ENCODE peak calls at places on chromosomes 12 and 14, in four cellular contexts. X is breast epithelium, I is transverse colon, W is gastrocnemius medialis. C is an unnamed sample.

GRCh38 chr14:23061995-23062394 is 4.7 kb upstream of the CDH24 start:
- DNase-seq in W (no peak), I (peak), X (no peak), C (peak)

GRCh38 chr14:37223947-37224474 is 26.3 kb downstream of the MIPOL1 start:
- DNase-seq in X (no peak), W (no peak), I (no peak), C (no peak)

GRCh38 chr14:68468437-68469207 is 324.2 kb downstream of the ZFP36L1 start:
- DNase-seq in I (no peak), X (no peak), W (no peak), C (no peak)

GRCh38 chr12:68495666-68496065 is 115.0 kb upstream of the RAP1B start:
- DNase-seq in I (no peak), W (no peak), X (no peak), C (no peak)

GRCh38 chr12:59322473-59322872 is 273.4 kb upstream of the SLC16A7 start:
- DNase-seq in W (no peak), X (no peak), I (no peak), C (no peak)

GRCh38 chr14:72389200-72389599 is 457.0 kb downstream of the RGS6 start:
- DNase-seq in I (no peak), W (no peak), X (no peak), C (no peak)

GRCh38 chr14:103502877-103503276 is 19.8 kb downstream of the CKB start:
- DNase-seq in W (no peak), X (no peak), I (no peak), C (no peak)

GRCh38 chr14:50560929-50561280 is 960 bp downstream of the ATL1 start:
- DNase-seq in I (peak), X (peak), W (peak), C (peak)

GRCh38 chr12:152440-152839 is 61.5 kb downstream of the SLC6A12 start:
- DNase-seq in X (no peak), W (no peak), I (no peak), C (no peak)

GRCh38 chr12:46920503-46920902 is 94.7 kb upstream of the SLC38A4 start:
- DNase-seq in W (no peak), X (no peak), I (no peak), C (no peak)

GRCh38 chr14:87797001-87797400 is 196.0 kb downstream of the GALC start:
- DNase-seq in I (no peak), X (no peak), W (no peak), C (no peak)

DNA sequence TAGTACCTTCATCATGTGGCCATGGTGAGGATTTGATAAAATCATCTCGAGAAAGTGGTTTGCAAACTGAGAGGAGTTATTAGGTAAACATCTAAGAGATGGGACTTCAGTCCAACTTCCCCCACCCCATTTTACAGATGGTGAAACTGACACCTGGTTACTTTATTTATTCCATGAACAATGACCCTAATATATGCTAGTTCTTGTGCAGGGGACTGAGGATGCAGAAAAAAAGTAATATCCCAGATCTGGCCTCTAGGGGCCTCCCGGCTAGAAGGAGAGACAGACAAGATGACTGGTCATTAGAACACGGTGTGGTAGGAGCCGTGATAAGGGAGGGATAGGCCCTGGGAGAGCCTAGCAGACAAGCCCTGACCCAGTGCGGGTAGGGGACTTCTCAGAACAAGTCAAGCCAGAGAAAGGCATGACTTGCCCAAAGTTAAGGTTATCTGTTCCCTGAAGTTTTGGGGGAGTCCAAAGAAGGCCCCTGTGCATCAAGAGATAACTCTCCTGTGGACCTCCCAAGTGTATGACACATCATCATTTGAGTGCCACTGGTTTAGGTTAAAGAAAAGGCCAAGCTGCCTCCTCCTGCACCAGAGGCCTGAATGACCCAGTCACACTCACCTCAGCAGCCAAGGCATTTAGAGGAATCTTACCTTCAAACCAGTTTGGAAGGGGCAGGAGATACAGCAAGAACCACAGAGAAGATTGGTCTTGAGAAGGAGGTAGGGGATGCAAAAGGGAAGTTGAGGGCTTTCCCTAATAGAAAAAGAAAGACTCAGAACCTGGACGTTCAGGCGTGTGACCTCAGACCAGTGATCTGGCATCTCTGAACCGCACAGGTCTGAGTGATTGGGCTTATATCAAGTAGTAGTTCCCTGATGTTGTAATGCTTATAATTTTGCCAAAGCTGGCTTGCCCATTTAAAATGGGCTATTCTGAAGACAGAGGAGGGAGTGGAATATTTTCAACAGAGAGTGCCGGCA is 1.6 kb downstream of the CMKLR1 start:
- DNase-seq in W (no peak), I (no peak), X (no peak), C (peak)
- TF ChIP-seq POLR2A in W (no peak), I (peak), X (no peak), C (no peak)

GRCh38 chr12:52238206-52238840 is 5.3 kb downstream of the KRT7 start:
- DNase-seq in I (no peak), X (peak), W (no peak), C (no peak)
- TF ChIP-seq POLR2A in I (no peak), X (no peak), W (no peak), C (no peak)

DNA sequence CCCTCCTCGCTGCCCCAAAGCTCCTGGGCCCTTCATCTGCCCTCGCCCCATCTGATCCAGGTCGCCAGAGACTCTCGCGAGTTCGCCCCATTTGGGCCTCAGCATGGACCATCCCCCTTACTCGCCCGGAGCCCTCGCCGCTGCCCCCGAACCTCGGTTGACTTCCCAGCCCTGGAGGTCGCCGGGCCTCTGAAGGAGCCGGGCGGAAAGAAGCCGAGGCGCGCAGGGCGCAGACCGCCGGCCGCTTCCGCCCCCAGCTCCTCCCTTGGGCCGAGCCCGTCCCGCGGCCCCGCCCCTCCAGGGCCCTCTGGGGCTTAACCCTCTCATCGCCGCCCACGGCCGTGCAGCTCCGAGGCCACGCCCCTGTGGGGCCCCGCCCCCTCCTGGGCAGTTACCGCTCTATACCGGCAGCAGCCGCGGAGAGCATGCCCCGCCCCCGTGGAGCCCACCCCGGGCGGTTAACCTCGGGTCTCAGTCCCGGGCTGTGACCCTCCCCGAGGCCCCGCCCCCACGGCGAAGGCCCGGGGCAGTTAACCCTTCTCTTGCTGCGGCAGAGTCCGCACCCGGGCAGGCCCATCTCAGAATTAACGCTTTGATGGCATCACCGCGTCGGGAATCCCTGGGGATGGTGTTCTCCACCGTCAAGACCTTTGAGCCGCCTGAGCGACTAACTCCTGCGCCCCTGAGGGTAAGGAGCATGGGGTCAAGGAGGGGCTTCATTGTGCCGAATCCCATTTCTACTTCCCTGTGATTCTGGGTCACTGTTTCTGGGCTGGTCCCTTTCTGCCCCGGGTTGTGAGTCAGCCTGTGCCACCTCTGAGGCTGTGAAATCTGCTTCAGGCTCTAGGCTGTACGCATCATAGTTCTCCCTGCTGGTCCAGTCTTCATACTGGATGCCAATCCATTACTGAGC is at the start of gene SPSB2:
- DNase-seq in W (peak), I (peak), X (peak), C (peak)
- TF ChIP-seq POLR2A in W (peak), I (peak), X (no peak), C (peak)

DNA sequence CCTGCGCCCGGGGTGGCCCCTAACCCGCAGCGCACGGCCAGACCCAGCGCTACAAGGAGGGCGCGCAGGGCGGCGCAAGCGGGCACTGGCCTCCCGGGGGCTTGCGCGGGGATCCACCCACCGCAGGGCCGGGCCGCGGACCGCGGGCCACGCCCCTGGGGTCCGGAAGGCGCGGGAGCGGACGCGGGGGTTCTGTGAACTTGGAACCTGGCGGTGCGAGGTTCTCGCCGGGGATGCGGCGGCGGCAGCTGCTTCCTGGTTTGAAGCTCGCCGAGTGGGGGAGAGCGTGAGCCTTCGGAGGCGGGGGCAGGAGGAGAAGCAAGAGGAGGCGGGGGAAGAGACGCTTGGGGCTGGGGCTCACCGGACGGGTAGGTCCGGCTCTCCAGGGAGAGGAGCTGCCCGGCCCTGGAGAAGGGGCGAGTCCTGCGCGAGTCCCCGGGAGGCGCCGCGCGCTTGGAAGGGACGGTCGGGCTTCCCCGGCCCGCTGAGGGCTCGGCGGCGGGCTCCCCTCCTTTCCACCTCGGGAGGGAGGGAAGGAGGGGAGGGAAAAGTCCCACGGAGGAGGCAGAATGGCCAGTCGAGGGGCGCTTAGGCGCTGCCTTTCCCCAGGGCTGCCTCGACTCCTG is at the start of gene PRKCH:
- DNase-seq in X (peak), W (peak), I (peak), C (no peak)
- TF ChIP-seq POLR2A in X (no peak), W (peak), I (peak), C (no peak)

GRCh38 chr12:106071686-106072085 is 67.1 kb downstream of the NUAK1 start:
- DNase-seq in I (no peak), W (no peak), X (no peak), C (no peak)

GRCh38 chr12:106074361-106074705 is 64.4 kb downstream of the NUAK1 start:
- DNase-seq in I (no peak), X (no peak), W (no peak), C (no peak)

GRCh38 chr12:106072751-106073150 is 66.0 kb downstream of the NUAK1 start:
- DNase-seq in W (no peak), X (no peak), I (no peak), C (no peak)

GRCh38 chr12:106073179-106073578 is 65.6 kb downstream of the NUAK1 start:
- DNase-seq in I (no peak), X (no peak), W (no peak), C (no peak)

DNA sequence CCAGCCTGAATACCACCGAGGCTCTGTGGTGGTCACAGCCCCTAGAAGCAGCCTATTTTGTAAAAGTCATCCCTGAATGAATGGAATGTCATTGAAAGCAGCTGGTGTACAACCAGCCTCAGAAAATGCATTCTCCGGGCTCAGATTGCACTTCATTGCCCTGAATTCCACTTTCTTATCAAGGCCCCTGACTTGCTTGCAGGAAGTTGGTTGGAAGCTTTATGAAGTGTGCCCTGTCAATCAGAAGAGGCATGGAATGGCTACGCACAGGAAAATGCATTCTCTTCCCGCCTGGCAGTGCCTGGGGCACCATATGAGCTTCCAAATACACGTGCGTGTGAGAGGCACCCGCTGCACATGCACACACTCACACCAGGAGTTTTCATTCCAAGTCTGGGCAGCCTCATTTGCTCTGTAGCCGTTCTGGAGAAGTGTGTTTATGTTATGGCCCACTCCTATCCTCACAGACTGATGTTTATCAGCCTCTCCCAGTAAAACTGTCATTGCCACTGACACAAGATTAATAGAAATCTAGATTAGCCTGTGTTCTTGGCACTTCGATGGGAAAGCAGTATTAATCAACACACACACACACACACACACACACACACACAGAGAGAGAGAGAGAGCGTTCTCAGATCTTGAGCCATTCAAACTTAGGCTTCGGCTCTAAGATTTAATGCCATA is 63.9 kb downstream of the NUAK1 start:
- DNase-seq in X (no peak), I (no peak), W (no peak), C (no peak)
- TF ChIP-seq POLR2A in X (no peak), I (no peak), W (no peak), C (no peak)

GRCh38 chr12:2879853-2880252 is 2.8 kb downstream of the RHNO1 start:
- DNase-seq in W (no peak), X (no peak), I (no peak), C (no peak)

GRCh38 chr12:2877047-2877958 is at the start of the genes FOXM1 and RHNO1:
- DNase-seq in X (peak), I (peak), W (peak), C (peak)

GRCh38 chr12:2876431-2877046 is 435 bp downstream of the FOXM1 start:
- DNase-seq in W (no peak), X (no peak), I (no peak), C (no peak)

DNA sequence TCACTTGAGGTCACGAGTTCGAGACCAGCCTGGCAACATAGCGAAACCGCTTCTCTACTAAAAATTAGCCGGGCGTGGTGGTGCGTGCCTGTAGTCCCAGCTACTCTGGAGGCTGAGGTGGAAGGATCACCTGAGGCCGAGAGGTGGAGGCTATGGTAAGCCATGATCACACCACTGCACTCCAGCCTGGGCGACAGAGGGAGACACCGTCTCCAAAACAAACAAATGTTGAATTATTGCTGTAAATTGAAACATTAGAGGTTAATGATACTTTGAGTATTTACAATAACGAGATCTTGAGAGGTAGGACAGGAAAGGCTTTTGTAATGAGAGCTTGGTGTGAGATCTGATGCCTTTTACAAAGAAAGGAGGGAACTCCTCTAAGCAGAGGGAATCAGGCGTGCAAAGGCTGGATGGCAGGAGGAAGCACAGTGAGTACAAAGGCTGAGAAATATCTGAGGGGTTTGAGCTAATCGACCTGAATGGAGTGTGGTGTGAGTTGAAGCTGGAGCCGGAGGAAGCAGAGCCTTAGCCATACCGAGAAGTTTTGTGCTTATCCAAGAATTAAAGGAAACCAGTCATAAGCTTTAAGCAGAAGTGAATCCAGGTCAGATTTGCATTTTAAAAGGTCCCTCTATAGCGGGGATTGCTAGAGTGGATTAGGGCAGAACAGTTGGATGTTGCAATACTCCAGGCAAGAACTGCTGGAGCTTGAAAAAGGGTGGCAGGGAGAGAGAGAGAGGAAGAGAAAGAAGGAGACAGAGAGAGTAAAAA is 1.1 kb downstream of the RHNO1 start:
- DNase-seq in X (no peak), W (no peak), I (no peak), C (no peak)
- TF ChIP-seq POLR2A in X (no peak), W (no peak), I (no peak), C (no peak)

DNA sequence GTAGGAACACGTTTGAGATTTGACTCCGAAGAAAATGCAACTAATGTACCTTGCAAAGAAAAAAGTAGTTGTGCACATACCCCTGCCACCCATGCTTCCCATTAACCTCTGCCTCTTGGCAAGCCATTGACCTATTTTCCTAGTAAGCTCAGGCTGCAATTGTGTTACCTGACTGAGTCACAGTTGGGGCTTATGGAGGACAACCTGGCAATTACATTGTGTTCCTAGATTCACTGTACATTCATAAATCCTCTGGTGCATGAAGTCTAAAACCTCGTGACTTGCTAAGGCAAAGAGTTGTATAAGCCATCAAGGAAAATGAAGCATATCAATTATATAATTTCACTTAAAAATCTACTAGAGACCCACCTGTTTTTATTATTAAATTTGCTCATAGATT is 62.0 kb upstream of the DUSP6 start:
- DNase-seq in X (no peak), W (no peak), I (no peak), C (no peak)
- TF ChIP-seq POLR2A in X (no peak), W (no peak), I (no peak), C (no peak)

GRCh38 chr12:109815225-109815624 is 18.0 kb downstream of the TRPV4 start:
- DNase-seq in X (no peak), I (no peak), W (no peak), C (no peak)
- TF ChIP-seq POLR2A in X (no peak), I (no peak), W (no peak), C (no peak)

DNA sequence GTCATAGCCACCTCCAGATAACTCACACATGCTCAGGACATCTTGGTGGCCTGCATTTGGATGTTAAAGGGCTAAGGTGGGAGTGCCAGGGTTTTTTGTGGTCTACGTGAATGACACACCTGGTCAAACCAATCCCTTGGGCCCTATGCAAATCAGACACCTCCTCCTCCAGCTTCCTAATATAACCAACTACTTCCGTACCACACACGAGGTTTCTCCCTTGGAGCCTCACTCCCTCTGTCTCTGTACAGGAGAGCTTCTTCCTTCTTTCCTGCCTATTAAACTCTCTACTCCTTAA is 19.6 kb downstream of the APOBEC1 start:
- DNase-seq in X (no peak), I (no peak), W (no peak), C (no peak)
- TF ChIP-seq POLR2A in X (no peak), I (no peak), W (no peak), C (no peak)

C was measured in H54.